ENCODE peak calls at places on chromosomes 5 and 9, in seven cellular contexts. One of them, this sample, is unnamed.

GRCh38 chr5:37283214-37283820 is 34.1 kb upstream of the CPLANE1 start:
- DNase-seq in erythroblast: no peak
- DNase-seq in heart left ventricle: no peak
- DNase-seq in ovary: no peak
- DNase-seq in GM12891: no peak
- DNase-seq in Peyer's patch: no peak
- DNase-seq in sigmoid colon: no peak
- DNase-seq in this sample: no peak

GRCh38 chr5:68253612-68254341 is 38.2 kb downstream of the PIK3R1 start:
- DNase-seq in Peyer's patch: no peak
- DNase-seq in sigmoid colon: no peak
- DNase-seq in heart left ventricle: no peak
- DNase-seq in ovary: no peak
- DNase-seq in erythroblast: no peak
- DNase-seq in GM12891: no peak
- DNase-seq in this sample: no peak

GRCh38 chr9:10479172-10479571 is 133.6 kb downstream of the PTPRD start:
- DNase-seq in Peyer's patch: no peak
- DNase-seq in ovary: no peak
- DNase-seq in heart left ventricle: no peak
- DNase-seq in GM12891: no peak
- DNase-seq in erythroblast: no peak
- DNase-seq in sigmoid colon: no peak
- DNase-seq in this sample: no peak

GRCh38 chr5:33588654-33589372 is 148.0 kb downstream of the TARS1 start:
- DNase-seq in sigmoid colon: no peak
- DNase-seq in Peyer's patch: no peak
- DNase-seq in ovary: no peak
- DNase-seq in GM12891: no peak
- DNase-seq in heart left ventricle: no peak
- DNase-seq in erythroblast: peak; percentile 31
- DNase-seq in this sample: no peak

GRCh38 chr5:83654427-83654994 is 66.1 kb downstream of the HAPLN1 start:
- DNase-seq in sigmoid colon: no peak
- DNase-seq in erythroblast: no peak
- DNase-seq in heart left ventricle: no peak
- DNase-seq in Peyer's patch: no peak
- DNase-seq in ovary: no peak
- DNase-seq in GM12891: no peak
- DNase-seq in this sample: no peak

GRCh38 chr5:102815084-102815483 is 60.0 kb downstream of the PAM start:
- DNase-seq in Peyer's patch: no peak
- DNase-seq in ovary: no peak
- DNase-seq in sigmoid colon: no peak
- DNase-seq in GM12891: no peak
- DNase-seq in erythroblast: no peak
- DNase-seq in heart left ventricle: no peak
- DNase-seq in this sample: no peak

GRCh38 chr9:122186301-122186700 is 26.6 kb downstream of the MORN5 start:
- DNase-seq in ovary: no peak
- DNase-seq in heart left ventricle: no peak
- DNase-seq in erythroblast: no peak
- DNase-seq in Peyer's patch: peak; percentile 57
- DNase-seq in sigmoid colon: no peak
- DNase-seq in GM12891: no peak
- DNase-seq in this sample: no peak

GRCh38 chr5:69512740-69513260 is 20.2 kb downstream of the OCLN start:
- DNase-seq in ovary: no peak
- DNase-seq in GM12891: no peak
- DNase-seq in erythroblast: no peak
- DNase-seq in sigmoid colon: no peak
- DNase-seq in heart left ventricle: no peak
- DNase-seq in Peyer's patch: no peak
- DNase-seq in this sample: no peak

GRCh38 chr9:34992376-34992951 is 2.9 kb downstream of the DNAJB5 start:
- DNase-seq in Peyer's patch: no peak
- DNase-seq in heart left ventricle: peak; percentile 92
- DNase-seq in erythroblast: no peak
- DNase-seq in sigmoid colon: peak; percentile 86
- DNase-seq in GM12891: no peak
- DNase-seq in ovary: peak; percentile 51
- DNase-seq in this sample: peak; percentile 91

GRCh38 chr5:82332064-82332855 is 54.1 kb upstream of the RPS23 start:
- DNase-seq in ovary: no peak
- DNase-seq in heart left ventricle: no peak
- DNase-seq in erythroblast: no peak
- DNase-seq in sigmoid colon: no peak
- DNase-seq in GM12891: no peak
- DNase-seq in Peyer's patch: no peak
- DNase-seq in this sample: no peak

GRCh38 chr9:135480071-135480941 is 724 bp downstream of the PPP1R26 start:
- DNase-seq in heart left ventricle: no peak
- DNase-seq in GM12891: no peak
- DNase-seq in sigmoid colon: no peak
- DNase-seq in ovary: peak; percentile 48
- DNase-seq in erythroblast: peak; percentile 31
- DNase-seq in Peyer's patch: peak; percentile 73
- DNase-seq in this sample: no peak

GRCh38 chr5:160757194-160757593 is 94.8 kb downstream of the ATP10B start:
- DNase-seq in erythroblast: no peak
- DNase-seq in heart left ventricle: no peak
- DNase-seq in GM12891: no peak
- DNase-seq in Peyer's patch: no peak
- DNase-seq in ovary: no peak
- DNase-seq in sigmoid colon: no peak
- DNase-seq in this sample: no peak

GRCh38 chr9:131546336-131547084 is 1.2 kb downstream of the PRRT1B start:
- DNase-seq in GM12891: no peak
- DNase-seq in erythroblast: no peak
- DNase-seq in sigmoid colon: no peak
- DNase-seq in Peyer's patch: no peak
- DNase-seq in heart left ventricle: no peak
- DNase-seq in ovary: no peak
- DNase-seq in this sample: no peak

GRCh38 chr9:81534138-81534865 is 155.0 kb downstream of the TLE1 start:
- DNase-seq in erythroblast: no peak
- DNase-seq in Peyer's patch: no peak
- DNase-seq in heart left ventricle: no peak
- DNase-seq in ovary: no peak
- DNase-seq in GM12891: no peak
- DNase-seq in sigmoid colon: no peak
- DNase-seq in this sample: no peak

GRCh38 chr9:20873240-20873860 is 158.1 kb downstream of the HACD4 start:
- DNase-seq in heart left ventricle: no peak
- DNase-seq in sigmoid colon: no peak
- DNase-seq in Peyer's patch: no peak
- DNase-seq in ovary: no peak
- DNase-seq in erythroblast: no peak
- DNase-seq in GM12891: no peak
- DNase-seq in this sample: no peak

GRCh38 chr5:78399115-78399514 is 38.7 kb downstream of the SCAMP1 start:
- DNase-seq in erythroblast: no peak
- DNase-seq in Peyer's patch: no peak
- DNase-seq in sigmoid colon: no peak
- DNase-seq in ovary: no peak
- DNase-seq in heart left ventricle: no peak
- DNase-seq in GM12891: no peak
- DNase-seq in this sample: no peak

GRCh38 chr9:133492061-133493021 is 13.4 kb upstream of the SLC2A6 start:
- DNase-seq in GM12891: no peak
- DNase-seq in sigmoid colon: no peak
- DNase-seq in erythroblast: no peak
- DNase-seq in ovary: no peak
- DNase-seq in Peyer's patch: no peak
- DNase-seq in heart left ventricle: peak; percentile 27
- DNase-seq in this sample: peak; percentile 16

GRCh38 chr9:133728856-133729645 is 9.1 kb downstream of the SARDH start:
- DNase-seq in GM12891: no peak
- DNase-seq in heart left ventricle: no peak
- DNase-seq in Peyer's patch: no peak
- DNase-seq in ovary: peak; percentile 2
- DNase-seq in erythroblast: no peak
- DNase-seq in sigmoid colon: peak; percentile 46
- DNase-seq in this sample: no peak

GRCh38 chr9:38227656-38228055 is 158.6 kb upstream of the SHB start:
- DNase-seq in erythroblast: no peak
- DNase-seq in GM12891: no peak
- DNase-seq in sigmoid colon: no peak
- DNase-seq in heart left ventricle: no peak
- DNase-seq in ovary: no peak
- DNase-seq in Peyer's patch: no peak
- DNase-seq in this sample: no peak

GRCh38 chr5:134370871-134371833 is at the start of gene UBE2B:
- DNase-seq in erythroblast: peak; percentile 100
- DNase-seq in GM12891: peak; percentile 79
- DNase-seq in sigmoid colon: peak; percentile 100
- DNase-seq in heart left ventricle: peak; percentile 99
- DNase-seq in ovary: peak; percentile 98
- DNase-seq in Peyer's patch: peak; percentile 96
- DNase-seq in this sample: peak; percentile 99
- TF ChIP-seq POLR2A in erythroblast: peak; percentile 94
- TF ChIP-seq POLR2A in GM12891: peak; percentile 91
- TF ChIP-seq POLR2A in sigmoid colon: peak; percentile 54
- TF ChIP-seq POLR2A in heart left ventricle: no peak
- TF ChIP-seq POLR2A in ovary: peak; percentile 94
- TF ChIP-seq POLR2A in Peyer's patch: peak; percentile 63
- TF ChIP-seq POLR2A in this sample: peak; percentile 89

GRCh38 chr5:138725153-138725884 is 27.9 kb upstream of the CTNNA1 start:
- DNase-seq in GM12891: no peak
- DNase-seq in heart left ventricle: peak; percentile 42
- DNase-seq in Peyer's patch: no peak
- DNase-seq in sigmoid colon: peak; percentile 89
- DNase-seq in ovary: peak; percentile 18
- DNase-seq in erythroblast: peak; percentile 18
- DNase-seq in this sample: peak; percentile 19
- TF ChIP-seq POLR2A in GM12891: no peak
- TF ChIP-seq POLR2A in heart left ventricle: no peak
- TF ChIP-seq POLR2A in Peyer's patch: no peak
- TF ChIP-seq POLR2A in sigmoid colon: no peak
- TF ChIP-seq POLR2A in ovary: no peak
- TF ChIP-seq POLR2A in erythroblast: no peak
- TF ChIP-seq POLR2A in this sample: no peak

GRCh38 chr9:136670571-136671253 is 8.0 kb downstream of the EGFL7 start:
- DNase-seq in erythroblast: no peak
- DNase-seq in GM12891: no peak
- DNase-seq in ovary: no peak
- DNase-seq in sigmoid colon: no peak
- DNase-seq in heart left ventricle: no peak
- DNase-seq in Peyer's patch: no peak
- DNase-seq in this sample: no peak

GRCh38 chr9:136668983-136669790 is 6.5 kb downstream of the EGFL7 start:
- DNase-seq in Peyer's patch: no peak
- DNase-seq in ovary: no peak
- DNase-seq in GM12891: no peak
- DNase-seq in erythroblast: no peak
- DNase-seq in sigmoid colon: no peak
- DNase-seq in heart left ventricle: no peak
- DNase-seq in this sample: no peak

GRCh38 chr9:136667940-136668760 is 5.4 kb downstream of the EGFL7 start:
- DNase-seq in ovary: no peak
- DNase-seq in heart left ventricle: no peak
- DNase-seq in Peyer's patch: no peak
- DNase-seq in erythroblast: no peak
- DNase-seq in GM12891: no peak
- DNase-seq in sigmoid colon: no peak
- DNase-seq in this sample: no peak

GRCh38 chr9:136671254-136671614 is 8.5 kb downstream of the EGFL7 start:
- DNase-seq in Peyer's patch: no peak
- DNase-seq in erythroblast: no peak
- DNase-seq in sigmoid colon: no peak
- DNase-seq in heart left ventricle: no peak
- DNase-seq in ovary: no peak
- DNase-seq in GM12891: no peak
- DNase-seq in this sample: no peak

GRCh38 chr9:136669791-136670464 is 7.2 kb downstream of the EGFL7 start:
- DNase-seq in sigmoid colon: no peak
- DNase-seq in erythroblast: no peak
- DNase-seq in ovary: no peak
- DNase-seq in GM12891: no peak
- DNase-seq in heart left ventricle: no peak
- DNase-seq in Peyer's patch: no peak
- DNase-seq in this sample: no peak
- TF ChIP-seq POLR2A in sigmoid colon: no peak
- TF ChIP-seq POLR2A in erythroblast: no peak
- TF ChIP-seq POLR2A in ovary: no peak
- TF ChIP-seq POLR2A in GM12891: no peak
- TF ChIP-seq POLR2A in heart left ventricle: no peak
- TF ChIP-seq POLR2A in Peyer's patch: no peak
- TF ChIP-seq POLR2A in this sample: no peak

GRCh38 chr9:74867483-74867882 is 20.2 kb downstream of the TRPM6 start:
- DNase-seq in sigmoid colon: no peak
- DNase-seq in heart left ventricle: no peak
- DNase-seq in ovary: no peak
- DNase-seq in Peyer's patch: no peak
- DNase-seq in erythroblast: no peak
- DNase-seq in GM12891: no peak
- DNase-seq in this sample: no peak
- TF ChIP-seq POLR2A in sigmoid colon: no peak
- TF ChIP-seq POLR2A in heart left ventricle: no peak
- TF ChIP-seq POLR2A in ovary: no peak
- TF ChIP-seq POLR2A in Peyer's patch: no peak
- TF ChIP-seq POLR2A in erythroblast: no peak
- TF ChIP-seq POLR2A in GM12891: no peak
- TF ChIP-seq POLR2A in this sample: no peak

GRCh38 chr5:180069589-180070247 is 1.8 kb downstream of the RNF130 start:
- DNase-seq in erythroblast: peak; percentile 24
- DNase-seq in heart left ventricle: peak; percentile 48
- DNase-seq in GM12891: no peak
- DNase-seq in ovary: no peak
- DNase-seq in Peyer's patch: no peak
- DNase-seq in sigmoid colon: no peak
- DNase-seq in this sample: peak; percentile 27
- TF ChIP-seq POLR2A in erythroblast: peak; percentile 62
- TF ChIP-seq POLR2A in heart left ventricle: no peak
- TF ChIP-seq POLR2A in GM12891: no peak
- TF ChIP-seq POLR2A in ovary: no peak
- TF ChIP-seq POLR2A in Peyer's patch: no peak
- TF ChIP-seq POLR2A in sigmoid colon: no peak
- TF ChIP-seq POLR2A in this sample: no peak